ENCODE peak calls at places on chromosomes 6 and 20, in four cellular contexts. N, O, Q and C are unnamed samples.

GRCh38 chr20:37945034-37945660 is 42.2 kb downstream of the VSTM2L start:
- DNase-seq in N (no peak), O (no peak), Q (no peak), C (no peak)

GRCh38 chr20:17858450-17859001 is 110.1 kb downstream of the SNX5 start:
- DNase-seq in N (no peak), O (no peak), Q (no peak), C (no peak)

GRCh38 chr6:167311286-167311685 is 13.6 kb upstream of the TTLL2 start:
- DNase-seq in N (no peak), O (no peak), Q (no peak), C (no peak)

GRCh38 chr6:82361631-82362030 is 2.0 kb upstream of the TPBG start:
- DNase-seq in N (no peak), O (no peak), Q (no peak), C (no peak)

GRCh38 chr6:122681715-122682114 is 71.5 kb downstream of the PKIB start:
- DNase-seq in N (no peak), O (no peak), Q (no peak), C (no peak)

GRCh38 chr6:165662041-165662491 is 975 bp downstream of the PDE10A start:
- DNase-seq in N (no peak), O (peak; percentile 14), Q (no peak), C (peak; percentile 60)

GRCh38 chr20:63701329-63702035 is 5.0 kb downstream of the TNFRSF6B start:
- DNase-seq in N (peak; percentile 18), O (no peak), Q (peak; percentile 58), C (no peak)

GRCh38 chr6:143485967-143486366 is 25.6 kb downstream of the FUCA2 start:
- DNase-seq in N (no peak), O (no peak), Q (no peak), C (no peak)

GRCh38 chr6:18118330-18118729 is 4.1 kb downstream of the NHLRC1 start:
- DNase-seq in N (no peak), O (no peak), Q (no peak), C (no peak)

GRCh38 chr20:10710995-10711775 is 37.4 kb upstream of the JAG1 start:
- DNase-seq in N (no peak), O (no peak), Q (no peak), C (no peak)

GRCh38 chr20:25233016-25233772 is 14.7 kb upstream of the PYGB start:
- DNase-seq in N (no peak), O (peak; percentile 88), Q (peak; percentile 91), C (peak; percentile 75)

GRCh38 chr20:40279390-40279789 is 409.6 kb downstream of the MAFB start:
- DNase-seq in N (no peak), O (no peak), Q (no peak), C (peak; percentile 65)

GRCh38 chr20:10985536-10985935 is 311.7 kb upstream of the JAG1 start:
- DNase-seq in N (no peak), O (peak; percentile 70), Q (no peak), C (peak; percentile 83)

GRCh38 chr6:43076928-43077809 is 1.1 kb downstream of the PTK7 start:
- DNase-seq in N (no peak), O (peak; percentile 67), Q (no peak), C (peak; percentile 44)

GRCh38 chr6:18281564-18281963 is 17.2 kb upstream of the DEK start:
- DNase-seq in N (no peak), O (no peak), Q (no peak), C (no peak)

GRCh38 chr20:37880726-37881591 is 22.0 kb upstream of the VSTM2L start:
- DNase-seq in N (no peak), O (no peak), Q (no peak), C (peak; percentile 14)

GRCh38 chr6:149289192-149289741 is 28.2 kb upstream of the TAB2 start:
- DNase-seq in N (no peak), O (no peak), Q (no peak), C (no peak)

GRCh38 chr6:71879016-71879415 is 7.3 kb upstream of the RIMS1 start:
- DNase-seq in N (no peak), O (peak; percentile 65), Q (no peak), C (no peak)

GRCh38 chr6:161481786-161482516 is 208.1 kb upstream of the AGPAT4 start:
- DNase-seq in N (no peak), O (no peak), Q (no peak), C (peak; percentile 29)

GRCh38 chr6:34004706-34005105 is 141.2 kb downstream of the GRM4 start:
- DNase-seq in N (no peak), O (no peak), Q (no peak), C (no peak)

GRCh38 chr20:7704021-7704420 is 236.2 kb downstream of the HAO1 start:
- DNase-seq in N (no peak), O (no peak), Q (no peak), C (no peak)

GRCh38 chr6:130019796-130020105 is 1.4 kb downstream of the L3MBTL3 start:
- DNase-seq in N (no peak), O (no peak), Q (no peak), C (no peak)

GRCh38 chr6:157898169-157898568 is 75.1 kb downstream of the SNX9 start:
- DNase-seq in N (no peak), O (no peak), Q (no peak), C (no peak)

DNA sequence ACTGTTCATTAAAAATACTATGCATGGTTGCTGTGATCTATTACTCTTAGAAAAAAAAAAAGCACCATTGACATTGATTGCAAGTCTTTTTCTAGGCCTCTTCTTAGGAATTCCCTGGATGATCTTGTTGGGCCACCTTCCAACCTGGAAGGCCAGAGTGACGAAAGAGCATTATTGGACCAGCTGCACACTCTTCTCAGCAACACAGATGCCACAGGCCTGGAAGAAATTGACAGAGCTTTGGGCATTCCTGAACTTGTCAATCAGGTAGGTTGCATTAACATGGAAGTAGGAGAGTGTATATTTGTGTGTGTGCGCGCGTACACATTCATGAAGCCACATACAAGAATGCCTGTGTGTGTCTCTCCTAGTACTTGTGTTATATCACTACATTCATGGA is 140.4 kb downstream of the NCOA3 start:
- DNase-seq in N (no peak), O (no peak), Q (no peak), C (no peak)
- TF ChIP-seq CTCF in N (no peak), O (no peak), Q (no peak), C (no peak)

GRCh38 chr6:109695468-109695867 is 4.4 kb downstream of the FIG4 start:
- DNase-seq in N (no peak), O (no peak), Q (no peak), C (peak; percentile 25)
- TF ChIP-seq CTCF in N (peak; percentile 16), O (no peak), Q (no peak), C (peak; percentile 8)

GRCh38 chr20:51381557-51381956 is 161.0 kb downstream of the NFATC2 start:
- DNase-seq in N (no peak), O (no peak), Q (no peak), C (no peak)
- TF ChIP-seq CTCF in N (no peak), O (no peak), Q (no peak), C (no peak)

GRCh38 chr6:106600329-106600728 is 29.0 kb downstream of the RTN4IP1 start:
- DNase-seq in N (no peak), O (no peak), Q (no peak), C (no peak)

DNA sequence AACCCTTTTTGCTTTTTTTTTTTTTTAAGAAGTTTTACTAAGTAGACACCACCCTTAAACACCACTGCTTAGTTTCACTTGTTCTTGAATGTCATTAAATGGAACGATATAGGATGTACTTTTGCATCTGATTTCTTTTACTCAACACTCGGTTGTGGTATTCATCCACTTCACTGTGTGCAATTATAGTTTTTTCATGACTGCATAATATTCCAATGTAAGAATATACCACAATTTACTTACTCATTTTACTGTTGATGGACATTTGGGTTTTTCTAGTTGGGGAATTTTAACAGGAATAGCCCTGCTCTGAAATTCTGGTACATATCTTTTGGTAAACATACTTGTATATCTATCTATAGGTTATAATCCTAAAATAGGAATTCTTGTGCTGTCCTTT is 29.9 kb downstream of the RTN4IP1 start:
- DNase-seq in N (no peak), O (no peak), Q (no peak), C (no peak)
- TF ChIP-seq CTCF in N (no peak), O (no peak), Q (no peak), C (no peak)

DNA sequence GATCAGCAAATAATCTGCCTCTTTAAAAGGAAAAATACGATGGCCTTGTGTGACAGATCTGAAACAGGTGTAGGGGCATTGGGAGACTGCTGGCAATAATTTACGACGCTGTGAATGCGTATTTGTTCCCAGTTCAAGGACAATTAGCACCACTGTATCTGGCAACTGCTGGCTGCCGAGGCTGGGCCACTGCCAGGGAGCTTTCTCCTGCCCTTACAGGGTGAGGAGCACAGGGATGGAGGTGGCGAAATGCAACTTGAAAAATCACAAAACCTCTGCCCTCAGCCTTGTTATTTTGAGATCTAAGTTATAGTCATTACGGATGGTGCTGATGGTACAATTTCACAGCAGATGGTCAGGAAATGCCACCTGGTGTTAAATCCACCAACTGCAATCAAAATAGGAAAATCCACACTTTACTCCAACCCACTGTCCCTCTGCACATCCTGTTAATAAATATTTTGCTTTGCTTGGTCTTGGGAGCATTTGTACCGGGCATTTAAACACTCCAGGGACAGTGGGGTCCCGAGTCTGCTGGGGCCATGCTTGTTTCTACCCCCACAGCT is 6.4 kb downstream of the MYLK4 start:
- DNase-seq in N (no peak), O (peak; percentile 17), Q (no peak), C (peak; percentile 33)
- TF ChIP-seq CTCF in N (no peak), O (no peak), Q (peak; percentile 19), C (peak; percentile 35)

GRCh38 chr20:35560541-35560940 is 18.7 kb downstream of the ERGIC3 start:
- DNase-seq in N (no peak), O (no peak), Q (no peak), C (no peak)

GRCh38 chr20:35562541-35563110 is 20.7 kb downstream of the ERGIC3 start:
- DNase-seq in N (no peak), O (no peak), Q (no peak), C (no peak)

GRCh38 chr20:35560105-35560511 is 18.2 kb downstream of the ERGIC3 start:
- DNase-seq in N (no peak), O (no peak), Q (no peak), C (no peak)

GRCh38 chr20:35561671-35562070 is 19.8 kb downstream of the ERGIC3 start:
- DNase-seq in N (no peak), O (no peak), Q (no peak), C (no peak)

DNA sequence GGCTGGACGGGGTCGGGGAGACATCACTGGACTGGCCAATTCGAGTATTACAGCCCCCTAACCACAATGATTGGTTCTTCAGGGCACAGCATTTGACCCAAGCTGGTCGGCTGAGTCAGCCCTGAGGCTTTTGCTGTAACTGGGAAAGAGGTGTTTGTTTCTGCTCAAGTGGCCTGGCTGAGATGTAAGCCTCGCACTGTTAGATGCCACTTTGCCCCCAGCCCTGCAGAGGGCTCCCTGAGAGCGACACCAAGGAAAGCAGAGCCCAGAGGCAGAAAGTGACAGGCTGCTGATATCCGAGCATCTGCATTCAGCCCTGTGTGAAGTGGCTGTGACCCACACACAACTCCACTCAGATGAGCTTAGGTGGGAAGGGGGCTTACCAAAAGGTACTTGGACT is 19.4 kb downstream of the ERGIC3 start:
- DNase-seq in N (no peak), O (peak; percentile 51), Q (no peak), C (peak; percentile 39)
- TF ChIP-seq CTCF in N (peak; percentile 32), O (peak; percentile 20), Q (no peak), C (peak; percentile 23)